ENCODE peak calls at places on chromosomes 16 and 17, in four cellular contexts. A, X, J and C are unnamed samples.

GRCh38 chr17:40346061-40346767 is 18.3 kb downstream of the GJD3 start:
- DNase-seq in A (no peak), X (no peak), J (no peak), C (no peak)

GRCh38 chr16:24491721-24492120 is 47.6 kb upstream of the RBBP6 start:
- DNase-seq in A (no peak), X (no peak), J (no peak), C (no peak)

GRCh38 chr16:57092786-57093301 is 461 bp downstream of the CPNE2 start:
- DNase-seq in X (peak; percentile 83), J (peak; percentile 81), A (no peak), C (no peak)

GRCh38 chr17:45834471-45835396 is 9.9 kb upstream of the SPPL2C start:
- DNase-seq in J (no peak), X (no peak), A (no peak), C (no peak)

GRCh38 chr17:58401287-58401686 is 16.0 kb downstream of the RNF43 start:
- DNase-seq in A (no peak), J (no peak), X (no peak), C (no peak)

GRCh38 chr16:24995033-24995432 is 20.1 kb downstream of the ARHGAP17 start:
- DNase-seq in J (no peak), X (no peak), A (no peak), C (no peak)

GRCh38 chr17:55784666-55785065 is 33.8 kb downstream of the PCTP start:
- DNase-seq in J (no peak), A (no peak), X (no peak), C (no peak)

GRCh38 chr16:86483-86952 is 8.5 kb downstream of the MPG start:
- DNase-seq in A (no peak), X (no peak), J (no peak), C (no peak)

GRCh38 chr16:22623351-22623781 is 112.7 kb downstream of the NPIPB5 start:
- DNase-seq in A (no peak), J (peak; percentile 29), X (no peak), C (no peak)

GRCh38 chr16:86485746-86486145 is 24.6 kb upstream of the FOXF1 start:
- DNase-seq in X (no peak), J (no peak), A (no peak), C (no peak)

GRCh38 chr16:82181456-82182185 is 11.6 kb upstream of the MPHOSPH6 start:
- DNase-seq in A (no peak), J (no peak), X (no peak), C (no peak)

GRCh38 chr17:33260638-33261037 is 32.5 kb downstream of the ASIC2 start:
- DNase-seq in J (peak; percentile 49), A (no peak), X (no peak), C (no peak)

GRCh38 chr17:82000803-82001649 is 21.7 kb downstream of the CENPX start:
- DNase-seq in J (peak; percentile 47), A (no peak), X (no peak), C (no peak)

GRCh38 chr17:30290696-30291570 is 811 bp downstream of the BLMH start:
- DNase-seq in X (peak; percentile 55), J (no peak), A (no peak), C (no peak)

GRCh38 chr17:76074390-76075363 is at the start of gene GALR2:
- DNase-seq in X (peak; percentile 35), A (no peak), J (peak; percentile 80), C (no peak)

GRCh38 chr17:40490289-40490853 is 11.1 kb downstream of the TNS4 start:
- DNase-seq in J (peak; percentile 69), X (no peak), A (no peak), C (no peak)

GRCh38 chr16:2584742-2585650 is 47.2 kb downstream of the PDPK1 start:
- DNase-seq in A (no peak), X (no peak), J (no peak), C (no peak)

GRCh38 chr16:87240211-87241134 is 76.7 kb downstream of the C16orf95 start:
- DNase-seq in J (no peak), X (no peak), A (no peak), C (no peak)

GRCh38 chr16:50153648-50154368 is 702 bp downstream of the TENT4B start:
- DNase-seq in X (peak; percentile 44), A (no peak), J (peak; percentile 57), C (no peak)

GRCh38 chr17:19343256-19343630 is 19.3 kb downstream of the B9D1 start:
- DNase-seq in X (no peak), J (no peak), A (no peak), C (no peak)

GRCh38 chr16:3646348-3646920 is 8.1 kb upstream of the DNASE1 start:
- DNase-seq in A (no peak), J (peak; percentile 41), X (peak; percentile 52), C (peak; percentile 51)

GRCh38 chr17:64115871-64116534 is 13.9 kb downstream of the ERN1 start:
- DNase-seq in J (no peak), A (no peak), X (no peak), C (no peak)

GRCh38 chr17:14123579-14124278 is 54.4 kb downstream of the COX10 start:
- DNase-seq in J (no peak), X (no peak), A (peak; percentile 15), C (no peak)

GRCh38 chr17:15321556-15322250 is 19.7 kb downstream of the TEKT3 start:
- DNase-seq in J (no peak), X (no peak), A (no peak), C (no peak)

GRCh38 chr17:72226322-72226721 is 105.5 kb downstream of the SOX9 start:
- DNase-seq in A (no peak), J (no peak), X (no peak), C (no peak)

GRCh38 chr16:75377971-75378386 is 55.3 kb downstream of the CFDP1 start:
- DNase-seq in X (no peak), A (no peak), J (no peak), C (no peak)

GRCh38 chr16:66901626-66902025 is 17.1 kb downstream of the CDH16 start:
- DNase-seq in J (no peak), A (no peak), X (no peak), C (no peak)

GRCh38 chr17:40813804-40814203 is 8.6 kb downstream of the KRT10 start:
- DNase-seq in A (no peak), X (no peak), J (no peak), C (no peak)

GRCh38 chr17:7313890-7314718 is 1.1 kb downstream of the GPS2 start:
- DNase-seq in A (no peak), X (no peak), J (no peak), C (no peak)

GRCh38 chr16:70381604-70382342 is 35.1 kb downstream of the DDX19A start:
- DNase-seq in J (no peak), X (no peak), A (no peak), C (no peak)

GRCh38 chr17:82590881-82591539 is 57.2 kb downstream of the WDR45B start:
- DNase-seq in J (no peak), A (no peak), X (no peak), C (no peak)

GRCh38 chr17:28725660-28726395 is at the start of gene TLCD1:
- DNase-seq in X (peak; percentile 86), J (peak; percentile 88), A (no peak), C (no peak)

GRCh38 chr17:81867123-81867951 is 3.8 kb downstream of the ARHGDIA start:
- DNase-seq in X (no peak), A (no peak), J (peak; percentile 64), C (no peak)

GRCh38 chr16:86611517-86611840 is 33.1 kb downstream of the FOXL1 start:
- DNase-seq in J (no peak), A (no peak), X (no peak), C (no peak)

GRCh38 chr16:3606441-3606840 is 5.0 kb downstream of the SLX4 start:
- DNase-seq in J (no peak), A (no peak), X (no peak), C (no peak)

GRCh38 chr17:40218740-40219072 is 398 bp upstream of the WIPF2 start:
- DNase-seq in J (peak; percentile 82), X (peak; percentile 82), A (peak; percentile 40), C (peak; percentile 47)

DNA sequence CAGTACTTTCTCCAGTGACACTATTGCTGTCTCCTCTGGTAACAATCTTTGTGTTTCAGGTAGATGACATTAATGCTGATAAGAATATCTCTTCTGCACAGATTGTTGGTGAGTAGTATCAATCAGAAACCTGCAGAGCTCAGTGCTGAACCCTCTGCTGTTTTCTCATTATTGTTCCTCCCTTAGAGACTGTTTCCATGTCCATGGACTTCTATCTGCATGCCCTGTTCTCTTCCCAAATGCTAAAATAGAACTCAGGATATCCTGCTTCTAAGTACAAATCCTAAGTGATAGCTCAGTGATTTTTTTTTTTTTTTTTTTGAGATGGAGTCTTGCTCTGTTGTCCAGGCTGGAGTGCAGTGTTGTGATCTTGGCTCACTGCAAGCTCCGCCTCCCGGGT is 29.4 kb downstream of the IST1 start:
- DNase-seq in X (no peak), J (no peak), A (no peak), C (no peak)
- H4K20me1 ChIP-seq in X (no peaks in the 10 kb centered on the region), J (peaks cover 3% of the 10 kb centered on the region), A (no peaks in the 10 kb centered on the region), C (peaks cover 13% of the 10 kb centered on the region)

DNA sequence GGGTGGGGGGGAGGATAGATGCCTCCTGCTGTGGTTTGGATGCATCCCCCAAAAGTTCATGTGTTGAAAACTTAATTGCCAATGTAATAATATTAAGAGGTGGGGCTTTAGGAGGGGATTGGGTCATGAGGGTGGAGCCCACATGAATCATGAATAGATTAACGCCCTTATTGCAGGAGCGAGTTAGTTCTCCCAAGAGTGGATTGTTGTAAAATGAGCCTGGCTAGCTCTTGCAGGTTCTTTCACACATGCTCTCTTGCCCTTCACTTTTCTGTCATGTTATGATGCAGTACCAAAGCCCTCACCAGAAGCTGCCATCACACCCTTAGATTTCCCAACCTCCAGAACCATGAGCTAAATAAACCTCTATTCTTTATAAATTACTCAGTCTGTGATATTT is 52.0 kb downstream of the GINS3 start:
- DNase-seq in A (no peak), J (no peak), X (no peak), C (no peak)
- H3K4me2 ChIP-seq in A (no peak overlapping the region), J (no peak overlapping the region), X (no peak overlapping the region), C (no peak overlapping the region)

GRCh38 chr16:88619859-88620655 is 18.3 kb upstream of the IL17C start:
- DNase-seq in J (no peak), A (no peak), X (no peak), C (no peak)
- TF ChIP-seq EGR1 in J (no peak), A (no peak), X (no peak), C (no peak)

GRCh38 chr17:2203818-2204217 is 99.8 kb downstream of the SMG6 start:
- DNase-seq in A (no peak), J (no peak), X (no peak), C (no peak)
- H4K20me1 ChIP-seq in A (no peaks in the 10 kb centered on the region), J (no peaks in the 10 kb centered on the region), X (no peaks in the 10 kb centered on the region), C (no peaks in the 10 kb centered on the region)

GRCh38 chr17:17019891-17020456 is 22.3 kb upstream of the MPRIP start:
- DNase-seq in A (no peak), J (no peak), X (no peak), C (no peak)
- H3K4me2 ChIP-seq in A (no peak overlapping the region), J (no peak overlapping the region), X (no peak overlapping the region), C (peak overlapping the region; percentile 49)

DNA sequence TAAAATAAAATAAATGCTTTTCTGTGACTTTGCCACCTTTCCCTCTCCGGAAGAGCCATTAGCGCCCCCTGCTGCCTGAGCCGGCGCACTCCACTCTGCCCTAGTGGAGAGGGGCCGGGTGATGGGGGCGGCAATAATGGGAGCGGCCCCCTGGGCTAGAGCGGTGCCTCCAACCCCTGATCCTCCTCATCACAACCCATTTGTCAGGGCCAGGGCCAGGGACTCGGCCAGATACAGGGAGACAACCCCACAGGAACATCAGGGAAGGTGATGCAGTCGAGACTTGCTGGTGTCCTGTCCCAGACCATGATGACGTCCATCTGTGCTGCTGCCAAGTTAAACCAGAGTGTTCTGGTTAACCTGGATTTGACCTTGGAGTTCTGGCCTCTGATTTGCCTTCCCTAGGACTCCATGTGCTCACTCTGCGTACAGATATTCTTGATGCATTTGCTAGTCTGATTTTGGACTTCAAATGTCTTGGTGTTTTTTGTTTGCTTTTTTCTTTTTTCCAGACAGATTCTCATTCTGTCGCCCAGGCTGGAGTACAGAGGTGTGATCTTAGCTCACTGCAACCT is 46.1 kb upstream of the BPTF start:
- DNase-seq in X (peak; percentile 67), A (no peak), J (peak; percentile 84), C (peak; percentile 48)
- TF ChIP-seq EGR1 in X (peak; percentile 38), A (no peak), J (no peak), C (no peak)